ENCODE peak calls at places on chromosomes 16 and 17, in five cellular contexts. F is RCC 7860, M is iPS DF 19.7, P is heart left ventricle, H is astrocyte of the spinal cord. C is an unnamed sample.

GRCh38 chr17:2564876-2565275 is 28.6 kb upstream of the PAFAH1B1 start:
- DNase-seq in F (no peak), P (no peak), H (no peak), M (no peak), C (no peak)

GRCh38 chr17:82782657-82783207 is 30.9 kb downstream of the TBCD start:
- DNase-seq in H (no peak), F (no peak), P (no peak), M (no peak), C (no peak)

GRCh38 chr17:10077561-10078299 is 120.7 kb downstream of the GAS7 start:
- DNase-seq in H (no peak), P (no peak), F (no peak), M (no peak), C (no peak)

GRCh38 chr16:81514568-81515258 is 70.1 kb downstream of the CMIP start:
- DNase-seq in H (no peak), F (no peak), P (no peak), M (no peak), C (no peak)

GRCh38 chr16:20671903-20672302 is 25.6 kb downstream of the ACSM1 start:
- DNase-seq in F (no peak), H (no peak), P (no peak), M (no peak), C (no peak)

GRCh38 chr17:30021708-30022317 is 80.4 kb downstream of the EFCAB5 start:
- DNase-seq in H (peak), P (no peak), M (no peak), F (peak), C (peak)

GRCh38 chr17:80944326-80944725 is 47.3 kb upstream of the CHMP6 start:
- DNase-seq in F (no peak), H (no peak), P (peak), M (no peak), C (peak)

GRCh38 chr17:83065660-83066542 is 13.5 kb upstream of the METRNL start:
- DNase-seq in F (no peak), M (no peak), P (peak), H (no peak), C (no peak)

GRCh38 chr16:1037023-1037933 is 35.3 kb upstream of the SSTR5 start:
- DNase-seq in H (no peak), P (no peak), M (no peak), F (peak), C (no peak)

GRCh38 chr16:70252355-70252988 is 732 bp upstream of the EXOSC6 start:
- DNase-seq in F (no peak), M (no peak), P (no peak), H (no peak), C (peak)

C was measured in A673.